ENCODE peak calls at places on chromosomes 16 and 17, in eight cellular contexts. One of them, this sample, is unnamed.

GRCh38 chr17:40960144-40960543 is 6.6 kb downstream of the KRT39 start:
- DNase-seq in tibial nerve: no peak
- DNase-seq in upper lobe of left lung: peak
- DNase-seq in brain microvascular endothelial cell: no peak
- DNase-seq in heart left ventricle: no peak
- DNase-seq in PC-9: no peak
- DNase-seq in adrenal gland: no peak
- DNase-seq in fibroblast of lung: peak
- DNase-seq in this sample: no peak

GRCh38 chr16:29824589-29825144 is 4.4 kb downstream of the MVP start:
- DNase-seq in adrenal gland: peak
- DNase-seq in tibial nerve: no peak
- DNase-seq in brain microvascular endothelial cell: no peak
- DNase-seq in PC-9: peak
- DNase-seq in fibroblast of lung: peak
- DNase-seq in upper lobe of left lung: no peak
- DNase-seq in heart left ventricle: no peak
- DNase-seq in this sample: no peak

GRCh38 chr16:88719267-88719932 is 13.1 kb downstream of the CTU2 start:
- DNase-seq in fibroblast of lung: no peak
- DNase-seq in tibial nerve: no peak
- DNase-seq in heart left ventricle: peak
- DNase-seq in adrenal gland: no peak
- DNase-seq in upper lobe of left lung: no peak
- DNase-seq in brain microvascular endothelial cell: no peak
- DNase-seq in PC-9: no peak
- DNase-seq in this sample: no peak

GRCh38 chr16:9597967-9598730 is 506.7 kb downstream of the HAPSTR1 start:
- DNase-seq in adrenal gland: no peak
- DNase-seq in fibroblast of lung: no peak
- DNase-seq in tibial nerve: no peak
- DNase-seq in upper lobe of left lung: no peak
- DNase-seq in brain microvascular endothelial cell: no peak
- DNase-seq in PC-9: no peak
- DNase-seq in heart left ventricle: no peak
- DNase-seq in this sample: no peak

GRCh38 chr17:64264891-64265290 is 1.8 kb upstream of the TEX2 start:
- DNase-seq in PC-9: peak
- DNase-seq in heart left ventricle: no peak
- DNase-seq in adrenal gland: no peak
- DNase-seq in tibial nerve: no peak
- DNase-seq in fibroblast of lung: no peak
- DNase-seq in brain microvascular endothelial cell: no peak
- DNase-seq in upper lobe of left lung: no peak
- DNase-seq in this sample: no peak

GRCh38 chr16:79836129-79836528 is 235.6 kb upstream of the MAF start:
- DNase-seq in heart left ventricle: no peak
- DNase-seq in PC-9: no peak
- DNase-seq in tibial nerve: no peak
- DNase-seq in brain microvascular endothelial cell: no peak
- DNase-seq in adrenal gland: no peak
- DNase-seq in fibroblast of lung: no peak
- DNase-seq in upper lobe of left lung: no peak
- DNase-seq in this sample: no peak

GRCh38 chr17:48825446-48826381 is 5.1 kb upstream of the CALCOCO2 start:
- DNase-seq in adrenal gland: peak
- DNase-seq in heart left ventricle: no peak
- DNase-seq in brain microvascular endothelial cell: no peak
- DNase-seq in upper lobe of left lung: no peak
- DNase-seq in PC-9: peak
- DNase-seq in fibroblast of lung: no peak
- DNase-seq in tibial nerve: no peak
- DNase-seq in this sample: no peak

GRCh38 chr16:3661922-3662321 is 7.4 kb downstream of the DNASE1 start:
- DNase-seq in brain microvascular endothelial cell: no peak
- DNase-seq in upper lobe of left lung: no peak
- DNase-seq in PC-9: no peak
- DNase-seq in tibial nerve: no peak
- DNase-seq in heart left ventricle: no peak
- DNase-seq in adrenal gland: no peak
- DNase-seq in fibroblast of lung: no peak
- DNase-seq in this sample: no peak

GRCh38 chr16:30054959-30055553 is 10.5 kb upstream of the ALDOA start:
- DNase-seq in adrenal gland: no peak
- DNase-seq in PC-9: peak
- DNase-seq in fibroblast of lung: no peak
- DNase-seq in heart left ventricle: no peak
- DNase-seq in upper lobe of left lung: no peak
- DNase-seq in tibial nerve: no peak
- DNase-seq in brain microvascular endothelial cell: no peak
- DNase-seq in this sample: peak

GRCh38 chr17:59723607-59724006 is 16.2 kb downstream of the VMP1 start:
- DNase-seq in heart left ventricle: no peak
- DNase-seq in fibroblast of lung: no peak
- DNase-seq in upper lobe of left lung: no peak
- DNase-seq in adrenal gland: no peak
- DNase-seq in brain microvascular endothelial cell: no peak
- DNase-seq in tibial nerve: no peak
- DNase-seq in PC-9: no peak
- DNase-seq in this sample: no peak

GRCh38 chr16:14496047-14496770 is 133.9 kb downstream of the PARN start:
- DNase-seq in fibroblast of lung: no peak
- DNase-seq in heart left ventricle: peak
- DNase-seq in tibial nerve: no peak
- DNase-seq in brain microvascular endothelial cell: no peak
- DNase-seq in upper lobe of left lung: no peak
- DNase-seq in adrenal gland: no peak
- DNase-seq in PC-9: no peak
- DNase-seq in this sample: no peak

GRCh38 chr16:48003226-48003907 is 152.4 kb downstream of the ABCC12 start:
- DNase-seq in upper lobe of left lung: no peak
- DNase-seq in adrenal gland: no peak
- DNase-seq in PC-9: no peak
- DNase-seq in tibial nerve: no peak
- DNase-seq in brain microvascular endothelial cell: no peak
- DNase-seq in heart left ventricle: no peak
- DNase-seq in fibroblast of lung: no peak
- DNase-seq in this sample: no peak

GRCh38 chr17:16301963-16302855 is 51.1 kb downstream of the CENPV start:
- DNase-seq in tibial nerve: no peak
- DNase-seq in fibroblast of lung: peak
- DNase-seq in adrenal gland: no peak
- DNase-seq in brain microvascular endothelial cell: peak
- DNase-seq in upper lobe of left lung: no peak
- DNase-seq in PC-9: no peak
- DNase-seq in heart left ventricle: no peak
- DNase-seq in this sample: no peak

GRCh38 chr17:16300554-16300953 is 52.7 kb downstream of the CENPV start:
- DNase-seq in tibial nerve: no peak
- DNase-seq in fibroblast of lung: no peak
- DNase-seq in heart left ventricle: no peak
- DNase-seq in brain microvascular endothelial cell: no peak
- DNase-seq in adrenal gland: no peak
- DNase-seq in upper lobe of left lung: no peak
- DNase-seq in PC-9: no peak
- DNase-seq in this sample: no peak

GRCh38 chr17:16302856-16303255 is 50.4 kb downstream of the CENPV start:
- DNase-seq in upper lobe of left lung: no peak
- DNase-seq in heart left ventricle: no peak
- DNase-seq in PC-9: no peak
- DNase-seq in tibial nerve: no peak
- DNase-seq in brain microvascular endothelial cell: no peak
- DNase-seq in fibroblast of lung: no peak
- DNase-seq in adrenal gland: no peak
- DNase-seq in this sample: no peak

DNA sequence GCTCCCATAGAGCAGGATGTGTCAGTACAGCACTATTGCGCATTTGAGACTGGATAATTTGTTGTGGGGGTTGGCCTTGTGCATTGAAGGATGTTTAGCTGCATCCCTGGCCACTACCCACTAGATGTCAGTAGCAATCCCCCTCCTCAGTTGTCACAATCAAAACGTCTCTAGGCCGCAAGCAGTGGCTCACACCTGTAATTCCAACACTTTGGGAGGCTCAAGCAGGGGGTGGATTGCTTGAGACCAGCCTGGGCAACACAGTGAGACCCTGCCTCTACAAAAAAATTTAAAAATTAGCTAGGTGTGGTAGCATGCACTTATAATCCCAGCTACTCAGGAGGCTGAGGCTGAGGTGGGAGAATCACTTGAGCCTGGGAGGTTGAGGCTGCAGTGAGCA is 48.4 kb downstream of the CENPV start:
- DNase-seq in PC-9: no peak
- DNase-seq in fibroblast of lung: peak
- DNase-seq in adrenal gland: no peak
- DNase-seq in upper lobe of left lung: no peak
- DNase-seq in heart left ventricle: no peak
- DNase-seq in tibial nerve: no peak
- DNase-seq in brain microvascular endothelial cell: peak
- DNase-seq in this sample: no peak
- TF ChIP-seq CTCF in PC-9: peak
- TF ChIP-seq CTCF in fibroblast of lung: peak
- TF ChIP-seq CTCF in adrenal gland: peak
- TF ChIP-seq CTCF in upper lobe of left lung: no peak
- TF ChIP-seq CTCF in heart left ventricle: no peak
- TF ChIP-seq CTCF in tibial nerve: no peak
- TF ChIP-seq CTCF in brain microvascular endothelial cell: peak
- TF ChIP-seq CTCF in this sample: peak

DNA sequence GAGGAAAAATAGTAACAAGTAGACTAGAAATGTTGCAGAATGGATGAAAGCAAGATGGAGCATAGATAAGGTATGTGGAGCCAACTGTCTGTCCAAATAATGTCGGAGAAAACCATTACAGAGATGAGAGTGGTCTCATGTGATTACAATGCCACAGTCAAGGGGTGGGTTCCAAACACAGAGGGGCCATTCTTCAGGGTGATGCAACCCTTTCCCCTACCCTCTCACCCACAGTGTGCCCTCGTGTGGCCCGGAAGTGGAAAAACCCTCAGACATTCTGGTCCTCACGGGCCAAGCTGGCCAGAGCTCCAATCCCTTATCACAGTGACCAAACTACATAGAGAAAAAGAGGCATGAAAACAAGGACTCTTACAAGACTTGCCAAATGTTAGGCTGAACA is 17.7 kb upstream of the HS3ST3A1 start:
- DNase-seq in brain microvascular endothelial cell: no peak
- DNase-seq in adrenal gland: no peak
- DNase-seq in PC-9: no peak
- DNase-seq in fibroblast of lung: no peak
- DNase-seq in heart left ventricle: no peak
- DNase-seq in upper lobe of left lung: no peak
- DNase-seq in tibial nerve: no peak
- DNase-seq in this sample: no peak
- TF ChIP-seq CTCF in brain microvascular endothelial cell: peak
- TF ChIP-seq CTCF in adrenal gland: no peak
- TF ChIP-seq CTCF in PC-9: no peak
- TF ChIP-seq CTCF in fibroblast of lung: no peak
- TF ChIP-seq CTCF in heart left ventricle: no peak
- TF ChIP-seq CTCF in upper lobe of left lung: no peak
- TF ChIP-seq CTCF in tibial nerve: no peak
- TF ChIP-seq CTCF in this sample: no peak

GRCh38 chr17:9529033-9529748 is 46.4 kb downstream of the STX8 start:
- DNase-seq in fibroblast of lung: peak
- DNase-seq in PC-9: no peak
- DNase-seq in heart left ventricle: no peak
- DNase-seq in tibial nerve: no peak
- DNase-seq in adrenal gland: no peak
- DNase-seq in upper lobe of left lung: no peak
- DNase-seq in brain microvascular endothelial cell: no peak
- DNase-seq in this sample: peak
- TF ChIP-seq CTCF in fibroblast of lung: peak
- TF ChIP-seq CTCF in PC-9: peak
- TF ChIP-seq CTCF in heart left ventricle: no peak
- TF ChIP-seq CTCF in tibial nerve: no peak
- TF ChIP-seq CTCF in adrenal gland: peak
- TF ChIP-seq CTCF in upper lobe of left lung: no peak
- TF ChIP-seq CTCF in brain microvascular endothelial cell: peak
- TF ChIP-seq CTCF in this sample: peak

GRCh38 chr17:79211061-79211770 is 136.6 kb downstream of the ENGASE start:
- DNase-seq in upper lobe of left lung: no peak
- DNase-seq in brain microvascular endothelial cell: no peak
- DNase-seq in fibroblast of lung: no peak
- DNase-seq in tibial nerve: no peak
- DNase-seq in PC-9: no peak
- DNase-seq in adrenal gland: no peak
- DNase-seq in heart left ventricle: no peak
- DNase-seq in this sample: no peak
- TF ChIP-seq CTCF in upper lobe of left lung: no peak
- TF ChIP-seq CTCF in brain microvascular endothelial cell: no peak
- TF ChIP-seq CTCF in fibroblast of lung: no peak
- TF ChIP-seq CTCF in tibial nerve: no peak
- TF ChIP-seq CTCF in PC-9: no peak
- TF ChIP-seq CTCF in adrenal gland: no peak
- TF ChIP-seq CTCF in heart left ventricle: no peak
- TF ChIP-seq CTCF in this sample: no peak

GRCh38 chr17:17994271-17994670 is 21.6 kb downstream of the DRC3 start:
- DNase-seq in tibial nerve: no peak
- DNase-seq in PC-9: no peak
- DNase-seq in brain microvascular endothelial cell: no peak
- DNase-seq in heart left ventricle: peak
- DNase-seq in upper lobe of left lung: no peak
- DNase-seq in adrenal gland: peak
- DNase-seq in fibroblast of lung: peak
- DNase-seq in this sample: no peak
- TF ChIP-seq CTCF in tibial nerve: no peak
- TF ChIP-seq CTCF in PC-9: peak
- TF ChIP-seq CTCF in brain microvascular endothelial cell: peak
- TF ChIP-seq CTCF in heart left ventricle: peak
- TF ChIP-seq CTCF in upper lobe of left lung: no peak
- TF ChIP-seq CTCF in adrenal gland: peak
- TF ChIP-seq CTCF in fibroblast of lung: peak
- TF ChIP-seq CTCF in this sample: no peak

GRCh38 chr16:85270365-85270764 is 158.1 kb upstream of the CIBAR2 start:
- DNase-seq in fibroblast of lung: no peak
- DNase-seq in tibial nerve: no peak
- DNase-seq in PC-9: no peak
- DNase-seq in heart left ventricle: no peak
- DNase-seq in brain microvascular endothelial cell: no peak
- DNase-seq in adrenal gland: no peak
- DNase-seq in upper lobe of left lung: no peak
- DNase-seq in this sample: no peak
- TF ChIP-seq CTCF in fibroblast of lung: no peak
- TF ChIP-seq CTCF in tibial nerve: no peak
- TF ChIP-seq CTCF in PC-9: no peak
- TF ChIP-seq CTCF in heart left ventricle: no peak
- TF ChIP-seq CTCF in brain microvascular endothelial cell: no peak
- TF ChIP-seq CTCF in adrenal gland: no peak
- TF ChIP-seq CTCF in upper lobe of left lung: no peak
- TF ChIP-seq CTCF in this sample: no peak

This sample was measured in GM20000.